ENCODE peak calls at places on chromosomes 1 and 21, in four cellular contexts. Z, S, P and L are unnamed samples.

GRCh38 chr1:1000357-1001056 is 610 bp upstream of the HES4 start:
- DNase-seq in Z (peak), S (peak), P (peak), L (peak)

GRCh38 chr1:10928654-10929053 is 83.8 kb upstream of the TARDBP start:
- DNase-seq in Z (no peak), S (no peak), P (no peak), L (no peak)

GRCh38 chr1:172637522-172637921 is 21.4 kb upstream of the FASLG start:
- DNase-seq in Z (peak), S (no peak), P (no peak), L (no peak)

GRCh38 chr1:89271616-89272015 is 1.0 kb downstream of the GBP5 start:
- DNase-seq in Z (peak), S (no peak), P (no peak), L (no peak)

GRCh38 chr1:204288061-204288588 is 71.6 kb downstream of the PLEKHA6 start:
- DNase-seq in Z (peak), S (no peak), P (no peak), L (peak)

GRCh38 chr1:31182352-31182751 is 57.3 kb downstream of the NKAIN1 start:
- DNase-seq in Z (peak), S (peak), P (peak), L (peak)

GRCh38 chr1:81109038-81109437 is 691.7 kb upstream of the ADGRL2 start:
- DNase-seq in Z (no peak), S (no peak), P (peak), L (no peak)

GRCh38 chr1:23751050-23751814 is 8.0 kb downstream of the ELOA start:
- DNase-seq in Z (peak), S (no peak), P (no peak), L (peak)

GRCh38 chr1:182646739-182647138 is 37.6 kb downstream of the RGS8 start:
- DNase-seq in Z (no peak), S (no peak), P (no peak), L (no peak)

GRCh38 chr1:59455206-59455605 is 158.3 kb downstream of the FGGY start:
- DNase-seq in Z (peak), S (no peak), P (no peak), L (no peak)

GRCh38 chr1:32363713-32364112 is 1.4 kb downstream of the TSSK3 start:
- DNase-seq in Z (no peak), S (no peak), P (no peak), L (no peak)

GRCh38 chr1:28512058-28512611 is 6.3 kb downstream of the RCC1 start:
- DNase-seq in Z (peak), S (no peak), P (peak), L (no peak)

GRCh38 chr1:179327679-179328078 is 34.1 kb downstream of the SOAT1 start:
- DNase-seq in Z (peak), S (no peak), P (no peak), L (no peak)

GRCh38 chr1:90969241-90969640 is 52.6 kb downstream of the ZNF644 start:
- DNase-seq in Z (no peak), S (no peak), P (no peak), L (no peak)

GRCh38 chr1:24057171-24057570 is 54.8 kb downstream of the MYOM3 start:
- DNase-seq in Z (no peak), S (no peak), P (no peak), L (no peak)

GRCh38 chr1:63807063-63807462 is 33.2 kb downstream of the ROR1 start:
- DNase-seq in Z (no peak), S (no peak), P (no peak), L (no peak)

GRCh38 chr1:204741440-204741839 is 55.9 kb upstream of the LRRN2 start:
- DNase-seq in Z (no peak), S (no peak), P (no peak), L (no peak)

GRCh38 chr1:198184516-198184915 is 27.7 kb downstream of the NEK7 start:
- DNase-seq in Z (no peak), S (no peak), P (no peak), L (no peak)

GRCh38 chr1:13517193-13517812 is 3.5 kb upstream of the LRRC38 start:
- DNase-seq in Z (peak), S (no peak), P (peak), L (no peak)

GRCh38 chr1:45911634-45912033 is 108.2 kb downstream of the MAST2 start:
- DNase-seq in Z (no peak), S (no peak), P (no peak), L (no peak)

GRCh38 chr21:29581393-29581792 is 282.7 kb downstream of the BACH1 start:
- DNase-seq in Z (no peak), S (no peak), P (no peak), L (no peak)

GRCh38 chr1:54070549-54070915 is 17.1 kb downstream of the TCEANC2 start:
- DNase-seq in Z (peak), S (no peak), P (no peak), L (no peak)

GRCh38 chr21:45601551-45601950 is 42.0 kb upstream of the PCBP3 start:
- DNase-seq in Z (no peak), S (no peak), P (no peak), L (no peak)

GRCh38 chr1:232250838-232251237 is 379.1 kb downstream of the SIPA1L2 start:
- DNase-seq in Z (no peak), S (no peak), P (no peak), L (no peak)

GRCh38 chr1:43427524-43427923 is 26.2 kb downstream of the HYI start:
- DNase-seq in Z (no peak), S (no peak), P (no peak), L (no peak)

GRCh38 chr1:29166291-29166878 is 15.3 kb downstream of the SRSF4 start:
- DNase-seq in Z (no peak), S (no peak), P (no peak), L (no peak)

GRCh38 chr1:97711858-97712257 is 209.0 kb downstream of the DPYD start:
- DNase-seq in Z (no peak), S (no peak), P (no peak), L (no peak)

GRCh38 chr21:39451332-39452206 is at the start of gene SH3BGR:
- DNase-seq in Z (no peak), S (no peak), P (peak), L (peak)

GRCh38 chr1:202618387-202619022 is 91.7 kb downstream of the SYT2 start:
- DNase-seq in Z (peak), S (no peak), P (no peak), L (no peak)

GRCh38 chr1:164591858-164592257 is 32.9 kb downstream of the PBX1 start:
- DNase-seq in Z (peak), S (no peak), P (no peak), L (no peak)

GRCh38 chr21:16551101-16551695 is 821.4 kb downstream of the USP25 start:
- DNase-seq in Z (no peak), S (no peak), P (no peak), L (no peak)

GRCh38 chr1:10647414-10648170 is 148.9 kb downstream of the CASZ1 start:
- DNase-seq in Z (no peak), S (no peak), P (peak), L (no peak)

GRCh38 chr21:38766987-38767722 is 38.6 kb upstream of the ETS2 start:
- DNase-seq in Z (no peak), S (peak), P (no peak), L (peak)

GRCh38 chr1:42172394-42173133 is 8.0 kb upstream of the GUCA2A start:
- DNase-seq in Z (no peak), S (no peak), P (no peak), L (no peak)

GRCh38 chr21:45632165-45632896 is 11.2 kb upstream of the PCBP3 start:
- DNase-seq in Z (no peak), S (no peak), P (no peak), L (no peak)

GRCh38 chr21:26011292-26011940 is 159.2 kb downstream of the APP start:
- DNase-seq in Z (no peak), S (no peak), P (no peak), L (no peak)

GRCh38 chr1:46131093-46131492 is 1.3 kb downstream of the PIK3R3 start:
- DNase-seq in Z (peak), S (no peak), P (no peak), L (peak)

GRCh38 chr1:200279810-200280411 is 129.9 kb downstream of the ZNF281 start:
- DNase-seq in Z (peak), S (no peak), P (no peak), L (peak)

GRCh38 chr1:31725777-31726535 is 22.1 kb upstream of the COL16A1 start:
- DNase-seq in Z (no peak), S (no peak), P (no peak), L (peak)